ENCODE peak calls at places on chromosome 3, in six cellular contexts. L, P, H, G, U and O are unnamed samples.

GRCh38 chr3:48966876-48967361 is 23.1 kb upstream of the P4HTM start:
- DNase-seq in H (no peak), L (no peak), G (no peak), P (no peak), U (no peak), O (no peak)

GRCh38 chr3:23183731-23184130 is 19.4 kb upstream of the UBE2E2 start:
- DNase-seq in L (no peak), G (no peak), H (peak), P (peak), U (no peak), O (peak)

GRCh38 chr3:179088306-179088705 is 16.7 kb upstream of the ZMAT3 start:
- DNase-seq in U (no peak), H (no peak), G (no peak), L (no peak), P (peak), O (no peak)

GRCh38 chr3:127079211-127079610 is 96.3 kb downstream of the PLXNA1 start:
- DNase-seq in U (no peak), H (no peak), G (no peak), P (no peak), L (no peak), O (no peak)

GRCh38 chr3:115627180-115628074 is 4.1 kb downstream of the GAP43 start:
- DNase-seq in H (no peak), U (no peak), G (no peak), P (no peak), L (no peak), O (no peak)

GRCh38 chr3:123693584-123693983 is 108.7 kb upstream of the HACD2 start:
- DNase-seq in U (no peak), L (no peak), G (no peak), H (no peak), P (no peak), O (no peak)

GRCh38 chr3:194058189-194058571 is 77.8 kb upstream of the HES1 start:
- DNase-seq in H (peak), G (no peak), P (peak), U (no peak), L (no peak), O (peak)

GRCh38 chr3:172270767-172271166 is 177.5 kb downstream of the GHSR start:
- DNase-seq in P (no peak), H (no peak), L (no peak), G (no peak), U (no peak), O (no peak)

GRCh38 chr3:12139111-12139511 is 19.6 kb downstream of the TIMP4 start:
- DNase-seq in G (peak), P (peak), L (no peak), U (no peak), H (no peak), O (no peak)

GRCh38 chr3:112815981-112816380 is 30.7 kb downstream of the CD200R1L start:
- DNase-seq in H (no peak), U (no peak), P (peak), G (no peak), L (no peak), O (no peak)

GRCh38 chr3:37400945-37401344 is 226.6 kb upstream of the LRRFIP2 start:
- DNase-seq in H (no peak), U (no peak), P (no peak), G (no peak), L (no peak), O (no peak)

GRCh38 chr3:129439381-129439816 is 349 bp downstream of the MBD4 start:
- DNase-seq in U (no peak), G (no peak), H (no peak), L (no peak), P (peak), O (no peak)

GRCh38 chr3:97956051-97956450 is 16.2 kb downstream of the RIOX2 start:
- DNase-seq in H (no peak), G (no peak), U (no peak), P (peak), L (no peak), O (no peak)